ENCODE peak calls at places on chromosomes 13 and 19, in four cellular contexts. H is HL-60, Q is K562, D is GM12878. O is an unnamed sample.
A peak's percentile ranks its signal among the peaks of the same experiment; 100 is the strongest.

GRCh38 chr19:48249502-48250014 is 6.2 kb downstream of the CARD8 start:
- DNase-seq in H (peak; percentile 87), Q (peak; percentile 37), D (peak; percentile 78), O (no peak)

GRCh38 chr13:96984061-96984508 is 10.2 kb downstream of the OXGR1 start:
- DNase-seq in H (no peak), Q (peak; percentile 8), D (peak; percentile 9), O (peak; percentile 49)

GRCh38 chr19:33496016-33496415 is 25.6 kb downstream of the PEPD start:
- DNase-seq in H (no peak), Q (no peak), D (no peak), O (no peak)

GRCh38 chr13:94703721-94704314 is 8.5 kb downstream of the SOX21 start:
- DNase-seq in H (no peak), Q (no peak), D (no peak), O (no peak)

GRCh38 chr13:113123226-113124150 is 889 bp downstream of the F10 start:
- DNase-seq in H (no peak), Q (peak; percentile 23), D (no peak), O (no peak)

GRCh38 chr19:31694761-31695160 is 345.5 kb upstream of the TSHZ3 start:
- DNase-seq in H (no peak), Q (no peak), D (no peak), O (no peak)

GRCh38 chr19:12930002-12930645 is 3.4 kb downstream of the FARSA start:
- DNase-seq in H (no peak), Q (no peak), D (no peak), O (no peak)

GRCh38 chr13:50080158-50080855 is 65.1 kb downstream of the KCNRG start:
- DNase-seq in H (no peak), Q (peak; percentile 48), D (no peak), O (no peak)

GRCh38 chr19:52991484-52991883 is 22.2 kb upstream of the ERVV-1 start:
- DNase-seq in H (no peak), Q (no peak), D (no peak), O (no peak)

GRCh38 chr19:18392417-18392816 is 5.0 kb downstream of the LRRC25 start:
- DNase-seq in H (no peak), Q (peak; percentile 65), D (no peak), O (no peak)

GRCh38 chr13:32894589-32895001 is 121.6 kb upstream of the KL start:
- DNase-seq in H (peak; percentile 81), Q (no peak), D (no peak), O (no peak)

GRCh38 chr13:82358284-82358683 is 1524.0 kb downstream of the SLITRK1 start:
- DNase-seq in H (no peak), Q (no peak), D (no peak), O (no peak)

GRCh38 chr13:34038326-34039068 is 220.5 kb downstream of the RFC3 start:
- DNase-seq in H (no peak), Q (no peak), D (peak; percentile 16), O (no peak)

DNA sequence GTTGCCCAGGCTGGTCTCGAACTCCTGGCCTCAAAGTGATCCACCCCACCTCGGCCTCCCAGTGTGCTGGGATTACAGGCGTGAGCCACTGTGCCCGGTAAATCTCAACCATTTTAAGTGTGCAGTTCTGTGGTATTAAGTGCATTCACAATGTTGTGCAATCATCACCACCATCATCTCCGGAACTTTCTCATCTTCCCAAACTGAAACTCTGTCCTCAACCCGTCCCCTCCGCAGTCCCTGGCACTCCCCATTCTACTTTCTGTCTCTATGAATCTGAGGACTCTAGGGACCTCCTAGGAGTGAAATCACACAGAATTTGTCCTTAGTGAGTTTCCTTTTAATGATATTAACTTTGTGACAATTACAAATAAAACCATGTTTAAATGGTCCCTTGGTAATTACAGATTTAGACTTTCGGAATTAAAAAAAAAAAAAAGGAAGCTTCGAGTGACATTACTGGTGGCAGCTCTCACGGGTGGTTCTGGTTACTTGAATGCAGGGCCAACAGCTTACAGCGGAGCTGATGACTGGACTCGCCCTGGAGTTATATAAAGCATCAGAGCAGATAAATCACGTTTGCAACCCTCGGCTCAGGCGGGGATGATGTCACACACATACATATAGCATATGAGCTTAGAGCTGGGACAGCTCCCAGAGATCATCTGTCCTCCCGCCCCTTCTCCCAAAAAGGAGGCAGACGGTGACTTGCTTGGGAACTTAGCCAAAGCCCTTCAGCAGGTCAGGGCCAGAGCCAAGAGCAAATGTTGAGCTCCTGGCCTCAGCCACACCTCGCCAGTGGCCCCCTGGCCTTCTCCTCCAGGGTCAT is 89.8 kb downstream of the ZNF557 start:
- DNase-seq in H (no peak), Q (peak; percentile 30), D (no peak), O (no peak)
- TF ChIP-seq SPI1 in H (no peak), Q (no peak), D (no peak), O (no peak)

GRCh38 chr19:41364546-41365391 is 820 bp upstream of the B9D2 start:
- DNase-seq in H (peak; percentile 56), Q (peak; percentile 24), D (no peak), O (no peak)

GRCh38 chr19:41369769-41370168 is 5.8 kb upstream of the B9D2 start:
- DNase-seq in H (no peak), Q (no peak), D (no peak), O (no peak)

GRCh38 chr19:41366089-41366488 is 2.1 kb upstream of the B9D2 start:
- DNase-seq in H (no peak), Q (peak; percentile 60), D (no peak), O (no peak)

GRCh38 chr19:41371541-41371940 is 4.8 kb upstream of the TMEM91 start:
- DNase-seq in H (no peak), Q (no peak), D (no peak), O (no peak)

DNA sequence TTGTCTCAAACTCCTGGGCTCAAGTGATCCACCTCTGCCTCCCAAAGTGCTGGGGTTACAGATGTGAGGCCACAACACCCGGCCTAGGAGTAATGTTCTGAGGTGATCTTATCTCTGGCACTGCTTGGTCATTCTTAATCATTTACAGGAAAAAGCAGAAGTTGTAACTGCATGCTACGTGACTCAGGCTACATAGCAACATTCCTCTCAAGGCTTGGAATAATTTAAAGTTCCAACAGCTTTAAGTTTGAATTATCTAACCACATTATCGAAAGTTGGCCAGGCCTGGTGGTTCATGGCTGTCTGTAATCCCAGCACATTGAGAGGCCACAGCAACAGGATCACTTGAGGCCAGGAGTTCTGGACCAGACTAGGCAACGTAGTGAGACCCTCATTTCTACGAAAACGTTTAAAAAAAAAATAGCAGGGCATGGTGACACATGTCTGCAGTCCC is 3.9 kb upstream of the B9D2 start:
- DNase-seq in H (no peak), Q (peak; percentile 85), D (no peak), O (no peak)
- TF ChIP-seq SPI1 in H (peak; percentile 13), Q (peak; percentile 80), D (peak; percentile 56), O (peak; percentile 36)

GRCh38 chr13:78674638-78675037 is 15.7 kb upstream of the OBI1 start:
- DNase-seq in H (no peak), Q (no peak), D (no peak), O (no peak)
- TF ChIP-seq SPI1 in H (no peak), Q (no peak), D (no peak), O (no peak)

DNA sequence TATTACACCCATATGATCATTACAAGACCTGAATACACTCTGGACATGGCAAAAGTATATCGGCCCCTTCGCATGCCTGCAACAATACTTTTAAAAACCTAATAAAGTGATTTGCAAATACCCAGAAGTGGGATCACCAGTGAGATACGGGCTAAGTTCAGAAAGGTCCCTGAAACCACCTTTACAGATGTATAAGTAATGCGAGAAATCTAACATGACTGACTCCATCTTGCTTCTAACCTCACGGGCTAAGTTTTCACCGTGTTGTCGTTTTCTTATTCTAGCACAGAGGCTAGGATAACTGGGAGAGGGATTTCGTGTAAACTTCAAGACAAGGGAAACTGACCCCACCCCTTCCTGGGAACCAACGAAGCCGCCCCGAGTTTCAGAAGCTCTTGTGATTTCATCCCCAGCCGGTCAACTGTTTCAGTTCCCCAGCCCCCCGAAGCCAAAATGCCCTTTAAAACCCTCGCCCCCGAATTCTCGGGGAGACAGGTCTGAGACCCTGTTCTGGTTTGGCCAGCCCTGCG is 703 bp downstream of the NEK3 start:
- DNase-seq in H (peak; percentile 21), Q (peak; percentile 33), D (peak; percentile 1), O (no peak)
- TF ChIP-seq SPI1 in H (no peak), Q (no peak), D (peak; percentile 83), O (peak; percentile 88)

GRCh38 chr19:8075158-8076086 is 22.9 kb downstream of the CCL25 start:
- DNase-seq in H (no peak), Q (no peak), D (no peak), O (no peak)
- TF ChIP-seq SPI1 in H (no peak), Q (no peak), D (no peak), O (no peak)

GRCh38 chr13:44321961-44322360 is 51.7 kb upstream of the SERP2 start:
- DNase-seq in H (no peak), Q (no peak), D (no peak), O (no peak)

GRCh38 chr13:44313674-44314073 is 60.0 kb upstream of the SERP2 start:
- DNase-seq in H (no peak), Q (peak; percentile 9), D (no peak), O (no peak)

GRCh38 chr13:44312898-44313551 is 60.6 kb upstream of the SERP2 start:
- DNase-seq in H (no peak), Q (no peak), D (no peak), O (no peak)

GRCh38 chr13:44320611-44321010 is 53.0 kb upstream of the SERP2 start:
- DNase-seq in H (no peak), Q (no peak), D (no peak), O (no peak)

DNA sequence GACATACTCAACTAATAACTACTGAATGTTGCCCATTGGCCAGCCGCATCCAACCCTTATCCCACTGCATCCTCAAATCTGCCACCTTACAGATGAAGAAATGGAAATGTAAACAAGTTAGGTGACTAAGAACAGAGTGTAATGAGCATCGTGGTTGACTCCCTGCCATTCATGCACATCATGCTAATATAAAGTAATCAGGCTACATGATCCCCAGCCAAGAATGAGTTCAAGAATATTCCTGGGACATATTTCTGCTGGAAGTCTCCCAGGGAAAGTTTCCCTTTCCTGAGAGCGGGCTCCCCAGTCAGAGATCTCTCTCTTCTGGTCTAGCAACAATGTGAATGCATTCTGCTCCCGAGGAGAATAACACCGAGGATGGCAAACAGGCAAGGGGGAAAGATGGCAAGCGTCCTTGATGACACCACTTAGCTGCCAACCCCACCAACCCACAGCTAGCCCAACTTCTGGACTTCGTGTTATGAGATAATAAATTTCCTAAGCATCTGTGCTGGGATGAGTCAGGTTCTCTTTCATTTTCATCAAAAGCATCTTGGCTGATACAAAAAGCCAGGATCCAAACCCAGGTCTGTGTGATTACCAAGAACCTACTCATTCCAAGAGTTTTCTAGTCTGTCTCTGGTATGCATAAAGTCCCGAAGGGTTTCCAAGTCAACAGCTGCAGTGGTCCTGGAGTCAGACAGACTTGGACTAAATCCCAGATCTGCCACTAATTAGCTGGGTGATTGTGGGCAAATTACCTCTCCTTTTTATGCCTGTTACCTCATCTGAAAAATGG is 55.7 kb upstream of the SERP2 start:
- DNase-seq in H (no peak), Q (no peak), D (no peak), O (no peak)
- TF ChIP-seq SPI1 in H (no peak), Q (no peak), D (no peak), O (no peak)

GRCh38 chr13:71718931-71719330 is 148.1 kb downstream of the DACH1 start:
- DNase-seq in H (no peak), Q (no peak), D (no peak), O (no peak)
- TF ChIP-seq SPI1 in H (no peak), Q (no peak), D (no peak), O (no peak)

GRCh38 chr19:16325161-16325527 is 518 bp downstream of the KLF2 start:
- DNase-seq in H (no peak), Q (peak; percentile 55), D (no peak), O (no peak)
- TF ChIP-seq SPI1 in H (no peak), Q (no peak), D (no peak), O (no peak)

O was measured in GM12891.